ENCODE peak calls at places on chromosomes 4 and X, in six cellular contexts. Z is dermis blood vessel endothelial cell, L is heart right ventricle, X is ovary, R is kidney epithelial cell, P is SK-N-MC. U is an unnamed sample.
A peak's percentile ranks its signal among the peaks of the same experiment; 100 is the strongest.

GRCh38 chr4:5678977-5679376 is 29.4 kb downstream of the EVC2 start:
- DNase-seq in Z (no peak), L (no peak), X (no peak), R (no peak), P (no peak), U (no peak)

GRCh38 chr4:154348657-154349056 is 142.9 kb downstream of the DCHS2 start:
- DNase-seq in Z (no peak), L (no peak), X (no peak), R (no peak), P (no peak), U (no peak)

GRCh38 chrX:40671126-40671525 is 23.8 kb upstream of the CXorf38 start:
- DNase-seq in Z (no peak), L (no peak), X (no peak), R (no peak), P (no peak), U (no peak)

GRCh38 chr4:165293061-165293460 is 34.4 kb upstream of the MSMO1 start:
- DNase-seq in Z (peak; percentile 49), L (no peak), X (no peak), R (no peak), P (no peak), U (no peak)

GRCh38 chr4:97110506-97110905 is 1032.8 kb downstream of the STPG2 start:
- DNase-seq in Z (no peak), L (no peak), X (no peak), R (no peak), P (no peak), U (no peak)

GRCh38 chr4:64564126-64564525 is 154.9 kb upstream of the TECRL start:
- DNase-seq in Z (no peak), L (no peak), X (no peak), R (no peak), P (no peak), U (no peak)

GRCh38 chr4:181612240-181612639 is 631.0 kb upstream of the TENM3 start:
- DNase-seq in Z (no peak), L (no peak), X (no peak), R (no peak), P (no peak), U (no peak)

GRCh38 chr4:110165382-110166285 is 32.8 kb downstream of the ELOVL6 start:
- DNase-seq in Z (peak; percentile 69), L (no peak), X (no peak), R (no peak), P (no peak), U (no peak)

GRCh38 chr4:158428242-158428641 is 93.4 kb upstream of the RXFP1 start:
- DNase-seq in Z (no peak), L (no peak), X (no peak), R (no peak), P (no peak), U (no peak)

GRCh38 chr4:14143892-14144291 is 516.4 kb upstream of the BOD1L1 start:
- DNase-seq in Z (peak; percentile 6), L (no peak), X (no peak), R (no peak), P (no peak), U (no peak)

GRCh38 chrX:139831689-139832456 is 101.0 kb downstream of the ATP11C start:
- DNase-seq in Z (peak; percentile 75), L (no peak), X (no peak), R (no peak), P (peak; percentile 60), U (no peak)

U was measured in stomach.